ENCODE peak calls at places on chromosomes 6 and 20, in four cellular contexts. N is skeletal muscle cell, U is ELF-1, P is caudate nucleus. B is an unnamed sample.

GRCh38 chr6:7974932-7975763 is 64.6 kb upstream of the TXNDC5 start:
- DNase-seq in P (peak), U (peak), N (peak), B (peak)

GRCh38 chr6:170132561-170132991 is 158.3 kb downstream of the DLL1 start:
- DNase-seq in N (no peak), U (no peak), P (no peak), B (no peak)

GRCh38 chr6:88538130-88538706 is 372.1 kb upstream of the CNR1 start:
- DNase-seq in N (no peak), P (no peak), U (peak), B (no peak)

GRCh38 chr6:168032383-168032760 is 34.9 kb downstream of the KIF25 start:
- DNase-seq in P (no peak), U (peak), N (peak), B (peak)

GRCh38 chr20:45444050-45444449 is 25.5 kb upstream of the WFDC2 start:
- DNase-seq in U (no peak), P (no peak), N (no peak), B (no peak)

GRCh38 chr6:139628220-139628619 is 253.8 kb upstream of the CITED2 start:
- DNase-seq in U (no peak), N (no peak), P (no peak), B (no peak)

GRCh38 chr6:42981866-42982265 is 2.5 kb upstream of the PPP2R5D start:
- DNase-seq in U (no peak), P (no peak), N (no peak), B (no peak)

GRCh38 chr6:168699631-168700315 is 258.8 kb downstream of the SMOC2 start:
- DNase-seq in U (no peak), P (peak), N (no peak), B (no peak)

GRCh38 chr6:166624275-166624674 is 2.8 kb downstream of the RPS6KA2 start:
- DNase-seq in U (no peak), N (peak), P (no peak), B (no peak)

GRCh38 chr20:50373674-50374286 is 136.4 kb upstream of the PTPN1 start:
- DNase-seq in N (no peak), U (no peak), P (no peak), B (no peak)

GRCh38 chr6:135731116-135731515 is 120.4 kb upstream of the PDE7B start:
- DNase-seq in N (no peak), U (no peak), P (no peak), B (no peak)

GRCh38 chr6:61809004-61809595 is 476.9 kb downstream of the KHDRBS2 start:
- DNase-seq in U (no peak), N (no peak), P (no peak), B (peak)

GRCh38 chr20:2133318-2134183 is 31.9 kb downstream of the STK35 start:
- DNase-seq in P (no peak), N (peak), U (peak), B (peak)

GRCh38 chr6:107690546-107690863 is 133.6 kb downstream of the SCML4 start:
- DNase-seq in N (no peak), P (no peak), U (no peak), B (no peak)

GRCh38 chr6:38273325-38273724 is 366.4 kb downstream of the BTBD9 start:
- DNase-seq in U (no peak), N (no peak), P (no peak), B (no peak)

GRCh38 chr6:44192428-44193041 is 24.2 kb upstream of the MYMX start:
- DNase-seq in P (no peak), U (peak), N (no peak), B (no peak)

GRCh38 chr20:5195655-5196054 is 68.8 kb downstream of the CDS2 start:
- DNase-seq in N (peak), U (no peak), P (no peak), B (no peak)

GRCh38 chr20:3825526-3825925 is 5.2 kb downstream of the AP5S1 start:
- DNase-seq in P (peak), N (no peak), U (no peak), B (no peak)

GRCh38 chr6:43274916-43275597 is 23.0 kb upstream of the SLC22A7 start:
- DNase-seq in N (no peak), P (no peak), U (no peak), B (no peak)

GRCh38 chr20:58688838-58689237 is 3.8 kb upstream of the NPEPL1 start:
- DNase-seq in N (no peak), P (peak), U (no peak), B (no peak)

GRCh38 chr6:36838896-36839818 is at the start of gene CPNE5:
- DNase-seq in U (no peak), N (no peak), P (no peak), B (no peak)

GRCh38 chr20:50283370-50283769 is 92.7 kb downstream of the CEBPB start:
- DNase-seq in U (no peak), N (no peak), P (no peak), B (no peak)

B was measured in kidney glomerular epithelial cell.